ENCODE peak calls at places on chromosomes 7 and 10, in ten cellular contexts. W is left lung, F is transverse colon, G is GM13977, T is breast epithelium, M is WERI-Rb-1, J is fibroblast of pulmonary artery, E is neural crest cell, K is nephron progenitor cell, S is retinal pigment epithelial cell. V is an unnamed sample.

GRCh38 chr10:35908451-35908850 is 266.4 kb upstream of the FZD8 start:
- DNase-seq in W (no peak), F (no peak), G (no peak), T (no peak), M (no peak), J (no peak), E (no peak), K (no peak), S (no peak), V (no peak)

GRCh38 chr7:158075633-158076001 is 512.0 kb downstream of the PTPRN2 start:
- DNase-seq in W (no peak), F (no peak), G (no peak), T (no peak), M (no peak), J (no peak), E (no peak), K (no peak), S (no peak), V (no peak)

GRCh38 chr7:52211930-52212329 is 823.5 kb upstream of the POM121L12 start:
- DNase-seq in W (no peak), F (no peak), G (no peak), T (no peak), M (no peak), J (no peak), E (no peak), K (no peak), S (no peak), V (no peak)

GRCh38 chr7:143408686-143409551 is at the start of gene EPHA1:
- DNase-seq in W (no peak), F (peak; percentile 75), G (peak; percentile 75), T (no peak), M (no peak), J (no peak), E (no peak), K (peak; percentile 42), S (no peak), V (no peak)

GRCh38 chr10:89302628-89303027 is 782 bp downstream of the IFIT2 start:
- DNase-seq in W (no peak), F (no peak), G (no peak), T (no peak), M (no peak), J (peak; percentile 34), E (no peak), K (no peak), S (no peak), V (no peak)

GRCh38 chr7:112001089-112001826 is 204.9 kb downstream of the DOCK4 start:
- DNase-seq in W (no peak), F (no peak), G (no peak), T (no peak), M (no peak), J (peak; percentile 95), E (no peak), K (no peak), S (peak; percentile 51), V (no peak)

GRCh38 chr7:78020131-78020873 is 221.7 kb downstream of the PHTF2 start:
- DNase-seq in W (peak; percentile 41), F (peak; percentile 63), G (peak; percentile 62), T (no peak), M (peak; percentile 52), J (peak; percentile 89), E (peak; percentile 34), K (peak; percentile 33), S (peak; percentile 73), V (peak; percentile 29)

GRCh38 chr10:49741108-49741995 is 20.8 kb downstream of the OGDHL start:
- DNase-seq in W (no peak), F (no peak), G (no peak), T (no peak), M (no peak), J (no peak), E (no peak), K (no peak), S (no peak), V (no peak)

GRCh38 chr10:113978802-113979201 is 64.9 kb upstream of the ADRB1 start:
- DNase-seq in W (no peak), F (no peak), G (no peak), T (no peak), M (no peak), J (no peak), E (no peak), K (no peak), S (no peak), V (no peak)

GRCh38 chr7:94436018-94436604 is 41.4 kb downstream of the COL1A2 start:
- DNase-seq in W (no peak), F (peak; percentile 65), G (peak; percentile 31), T (peak; percentile 61), M (peak; percentile 75), J (peak; percentile 89), E (peak; percentile 73), K (peak; percentile 65), S (peak; percentile 18), V (peak; percentile 18)

GRCh38 chr10:97705006-97705670 is 8.4 kb upstream of the MARVELD1 start:
- DNase-seq in W (no peak), F (no peak), G (no peak), T (no peak), M (no peak), J (no peak), E (no peak), K (no peak), S (no peak), V (no peak)

GRCh38 chr10:97708167-97708566 is 5.4 kb upstream of the MARVELD1 start:
- DNase-seq in W (no peak), F (no peak), G (no peak), T (no peak), M (no peak), J (no peak), E (no peak), K (no peak), S (no peak), V (no peak)

GRCh38 chr10:97709746-97710078 is 3.8 kb upstream of the MARVELD1 start:
- DNase-seq in W (no peak), F (no peak), G (no peak), T (no peak), M (no peak), J (no peak), E (no peak), K (no peak), S (no peak), V (no peak)

GRCh38 chr10:97708976-97709745 is 4.4 kb upstream of the MARVELD1 start:
- DNase-seq in W (peak; percentile 68), F (peak; percentile 81), G (no peak), T (peak; percentile 66), M (peak; percentile 56), J (peak; percentile 87), E (peak; percentile 62), K (peak; percentile 57), S (no peak), V (no peak)

GRCh38 chr10:97707134-97707861 is 6.2 kb upstream of the MARVELD1 start:
- DNase-seq in W (no peak), F (no peak), G (no peak), T (no peak), M (no peak), J (no peak), E (no peak), K (no peak), S (no peak), V (no peak)
- TF ChIP-seq CTCF in W (no peak), F (no peak), G (no peak), T (no peak), M (no peak), J (no peak), E (no peak), K (no peak), S (no peak), V (no peak)

GRCh38 chr7:104642551-104642950 is 314.1 kb downstream of the LHFPL3 start:
- DNase-seq in W (no peak), F (no peak), G (no peak), T (no peak), M (peak; percentile 58), J (no peak), E (no peak), K (no peak), S (no peak), V (no peak)

GRCh38 chr7:104643587-104644217 is 315.3 kb downstream of the LHFPL3 start:
- DNase-seq in W (no peak), F (no peak), G (peak; percentile 16), T (no peak), M (peak; percentile 11), J (peak; percentile 34), E (peak; percentile 18), K (peak; percentile 30), S (no peak), V (no peak)
- TF ChIP-seq CTCF in W (no peak), F (peak; percentile 11), G (peak; percentile 47), T (no peak), M (peak; percentile 54), J (peak; percentile 58), E (peak; percentile 66), K (peak; percentile 57), S (peak; percentile 78), V (peak; percentile 66)

GRCh38 chr7:12409097-12409711 is 5.5 kb upstream of the VWDE start:
- DNase-seq in W (no peak), F (no peak), G (no peak), T (no peak), M (no peak), J (no peak), E (no peak), K (no peak), S (no peak), V (no peak)

GRCh38 chr7:12402365-12402725 is 1.3 kb downstream of the VWDE start:
- DNase-seq in W (no peak), F (no peak), G (no peak), T (no peak), M (no peak), J (no peak), E (no peak), K (no peak), S (no peak), V (no peak)

GRCh38 chr7:12401538-12402364 is 1.9 kb downstream of the VWDE start:
- DNase-seq in W (no peak), F (no peak), G (no peak), T (no peak), M (no peak), J (no peak), E (no peak), K (no peak), S (no peak), V (no peak)

GRCh38 chr7:12398186-12398585 is 5.5 kb downstream of the VWDE start:
- DNase-seq in W (no peak), F (no peak), G (no peak), T (no peak), M (no peak), J (no peak), E (no peak), K (no peak), S (no peak), V (no peak)

GRCh38 chr7:12403287-12404181 is at the start of gene VWDE:
- DNase-seq in W (peak; percentile 66), F (peak; percentile 71), G (peak; percentile 38), T (peak; percentile 73), M (no peak), J (peak; percentile 8), E (no peak), K (peak; percentile 64), S (no peak), V (no peak)
- TF ChIP-seq CTCF in W (no peak), F (no peak), G (no peak), T (no peak), M (no peak), J (no peak), E (peak; percentile 37), K (no peak), S (peak; percentile 19), V (no peak)

DNA sequence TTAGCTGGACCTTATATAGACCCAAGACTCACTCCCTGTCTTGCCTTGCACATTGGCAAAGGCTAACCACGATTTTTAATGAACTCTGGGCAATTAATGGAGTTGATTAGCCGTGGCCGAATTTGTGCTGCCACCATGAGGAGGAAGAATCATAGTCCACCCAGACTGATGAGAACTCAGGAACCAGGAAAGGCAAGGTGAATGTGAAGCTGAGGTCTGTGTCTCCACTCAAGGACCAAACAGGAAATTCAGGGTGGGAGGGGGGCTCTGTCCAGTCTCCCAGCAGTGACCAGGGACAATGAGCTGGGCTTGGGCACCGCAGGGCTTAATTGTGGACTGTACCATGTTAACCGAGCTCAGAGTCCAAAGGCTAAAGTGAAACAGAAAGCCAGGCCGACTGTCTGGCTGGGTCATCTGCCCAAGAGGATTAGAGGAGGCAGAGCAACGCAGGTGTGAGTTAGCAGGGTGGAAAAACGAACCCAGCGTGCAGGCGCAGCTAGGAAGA is 127.0 kb upstream of the JCAD start:
- DNase-seq in W (no peak), F (peak; percentile 12), G (no peak), T (no peak), M (peak; percentile 55), J (no peak), E (no peak), K (no peak), S (no peak), V (no peak)
- TF ChIP-seq CTCF in W (no peak), F (no peak), G (no peak), T (no peak), M (peak; percentile 31), J (peak; percentile 22), E (no peak), K (no peak), S (no peak), V (peak; percentile 5)

V was measured in GM12864.